ENCODE peak calls at places on chromosomes 13 and 19, in seven cellular contexts. Y is ovary, L is tibial nerve, Q is upper lobe of left lung, H is H1, W is sigmoid colon, J is A549. E is an unnamed sample.
A peak's percentile ranks its signal among the peaks of the same experiment; 100 is the strongest.

GRCh38 chr19:47097396-47098217 is 16.0 kb downstream of the ZC3H4 start:
- DNase-seq in Y (no peak), L (peak; percentile 30), Q (no peak), H (no peak), W (no peak), J (no peak), E (no peak)

GRCh38 chr13:43057653-43058317 is 34.4 kb downstream of the DNAJC15 start:
- DNase-seq in Y (no peak), L (no peak), Q (no peak), H (no peak), W (no peak), J (no peak), E (no peak)

GRCh38 chr19:29974701-29975100 is 32.7 kb downstream of the URI1 start:
- DNase-seq in Y (no peak), L (no peak), Q (no peak), H (no peak), W (no peak), J (no peak), E (no peak)

GRCh38 chr13:35923347-35923746 is 207.8 kb downstream of the DCLK1 start:
- DNase-seq in Y (no peak), L (no peak), Q (no peak), H (no peak), W (no peak), J (peak; percentile 47), E (no peak)

GRCh38 chr19:42122691-42123607 is 9.3 kb downstream of the POU2F2 start:
- DNase-seq in Y (no peak), L (no peak), Q (no peak), H (no peak), W (no peak), J (no peak), E (no peak)

GRCh38 chr19:39398297-39398864 is 7.2 kb downstream of the MED29 start:
- DNase-seq in Y (peak; percentile 46), L (peak; percentile 72), Q (no peak), H (no peak), W (peak; percentile 91), J (peak; percentile 84), E (no peak)

GRCh38 chr13:43766766-43767165 is 20.0 kb downstream of the ENOX1 start:
- DNase-seq in Y (no peak), L (peak; percentile 15), Q (no peak), H (no peak), W (no peak), J (no peak), E (no peak)

GRCh38 chr13:61470801-61471200 is 55.2 kb upstream of the PCDH20 start:
- DNase-seq in Y (no peak), L (no peak), Q (no peak), H (no peak), W (no peak), J (no peak), E (no peak)

GRCh38 chr13:48156466-48156865 is 61.6 kb upstream of the MED4 start:
- DNase-seq in Y (no peak), L (no peak), Q (no peak), H (peak; percentile 58), W (no peak), J (no peak), E (no peak)

GRCh38 chr19:41175825-41176734 is 16.9 kb upstream of the CYP2S1 start:
- DNase-seq in Y (no peak), L (peak; percentile 53), Q (no peak), H (peak; percentile 78), W (no peak), J (peak; percentile 100), E (no peak)

GRCh38 chr13:80979035-80979641 is 638.2 kb upstream of the SPRY2 start:
- DNase-seq in Y (no peak), L (peak; percentile 18), Q (no peak), H (no peak), W (no peak), J (peak; percentile 10), E (no peak)

GRCh38 chr13:53126803-53127202 is 98.2 kb downstream of the OLFM4 start:
- DNase-seq in Y (no peak), L (peak; percentile 69), Q (no peak), H (no peak), W (peak; percentile 80), J (no peak), E (no peak)

GRCh38 chr19:12617646-12618045 is 6.9 kb downstream of the ZNF791 start:
- DNase-seq in Y (no peak), L (no peak), Q (no peak), H (no peak), W (no peak), J (no peak), E (no peak)

GRCh38 chr19:12092065-12092867 is 27.7 kb downstream of the ZNF844 start:
- DNase-seq in Y (peak; percentile 83), L (peak; percentile 58), Q (peak; percentile 94), H (peak; percentile 93), W (peak; percentile 92), J (no peak), E (peak; percentile 96)

GRCh38 chr19:44051654-44052402 is at the start of gene ZNF223:
- DNase-seq in Y (peak; percentile 92), L (peak; percentile 92), Q (peak; percentile 88), H (peak; percentile 89), W (peak; percentile 97), J (peak; percentile 98), E (peak; percentile 97)

GRCh38 chr13:44435142-44435982 is 61.7 kb downstream of the SERP2 start:
- DNase-seq in Y (peak; percentile 96), L (peak; percentile 98), Q (peak; percentile 98), H (peak; percentile 90), W (peak; percentile 99), J (peak; percentile 69), E (peak; percentile 99)

GRCh38 chr13:48457578-48458242 is 44.8 kb upstream of the LPAR6 start:
- DNase-seq in Y (no peak), L (no peak), Q (peak; percentile 72), H (no peak), W (no peak), J (no peak), E (no peak)

GRCh38 chr13:46297338-46297737 is 85.6 kb downstream of the LRRC63 start:
- DNase-seq in Y (no peak), L (no peak), Q (no peak), H (no peak), W (no peak), J (no peak), E (no peak)

GRCh38 chr13:45055902-45056648 is 64.2 kb upstream of the GTF2F2 start:
- DNase-seq in Y (peak; percentile 28), L (peak; percentile 14), Q (no peak), H (no peak), W (peak; percentile 81), J (no peak), E (no peak)

GRCh38 chr13:23505007-23505406 is 65.2 kb upstream of the TNFRSF19 start:
- DNase-seq in Y (no peak), L (no peak), Q (no peak), H (no peak), W (no peak), J (no peak), E (no peak)

DNA sequence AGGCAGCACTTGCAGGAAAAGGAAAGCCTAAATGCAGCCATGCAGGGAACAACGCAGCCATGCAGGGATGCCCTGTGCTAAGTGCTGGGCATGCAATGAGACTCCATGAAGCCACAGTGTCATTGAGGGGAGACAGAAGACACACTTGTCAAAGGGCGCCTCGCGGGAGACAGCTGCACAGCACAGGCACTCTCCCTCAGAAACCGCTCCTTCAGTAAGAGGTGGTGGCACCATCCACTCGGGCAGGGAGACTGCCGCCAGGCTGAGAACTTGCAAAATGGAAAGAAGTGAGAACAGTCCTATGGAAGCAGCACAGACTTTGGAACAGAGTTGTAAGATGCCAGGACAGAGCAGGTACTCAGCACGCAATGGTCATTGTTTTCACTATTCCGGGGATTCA is 51.1 kb downstream of the GGACT start:
- DNase-seq in Y (no peak), L (no peak), Q (no peak), H (no peak), W (no peak), J (no peak), E (no peak)
- TF ChIP-seq POLR2A in Y (no peak), L (no peak), Q (no peak), H (no peak), W (no peak), J (no peak), E (no peak)

DNA sequence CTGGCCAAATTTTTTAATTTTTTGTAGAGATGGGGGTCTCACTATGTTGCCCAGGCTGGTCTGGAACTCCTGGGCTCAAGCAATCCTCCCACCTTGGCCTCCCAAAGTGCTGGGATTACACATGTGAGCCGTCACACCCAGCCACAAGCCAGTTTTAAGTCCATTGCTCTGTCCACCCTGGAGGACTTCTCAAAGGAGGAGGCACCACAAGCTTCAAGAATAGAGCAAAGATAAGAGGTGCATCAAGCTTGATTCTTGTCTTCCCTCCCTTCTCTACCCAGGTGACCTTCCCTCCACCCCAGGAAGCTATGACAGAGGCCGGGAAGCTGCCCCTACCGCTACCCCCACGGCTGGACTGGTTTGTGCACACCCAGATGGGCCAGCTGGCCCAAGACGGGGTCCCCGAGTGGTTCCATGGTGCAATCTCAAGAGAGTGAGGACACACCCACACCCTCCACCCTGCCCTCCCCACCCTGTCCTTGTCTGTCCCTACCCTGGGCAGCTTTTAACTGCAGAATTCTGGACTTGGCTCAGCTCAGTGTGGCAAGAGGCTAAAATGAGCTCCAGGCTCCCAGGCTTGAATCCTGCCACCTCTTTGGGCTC is 5.1 kb downstream of the HSH2D start:
- DNase-seq in Y (no peak), L (no peak), Q (no peak), H (no peak), W (no peak), J (no peak), E (no peak)
- H3K4me1 ChIP-seq in Y (no peaks in the 10 kb centered on the region), L (no peaks in the 10 kb centered on the region), Q (no peaks in the 10 kb centered on the region), H (peaks cover 1% of the 10 kb centered on the region), W (no peaks in the 10 kb centered on the region), J (no peaks in the 10 kb centered on the region), E (no peaks in the 10 kb centered on the region)

GRCh38 chr19:10346509-10346908 is 7.1 kb upstream of the ICAM3 start:
- DNase-seq in Y (no peak), L (no peak), Q (no peak), H (no peak), W (no peak), J (no peak), E (no peak)
- TF ChIP-seq EP300 in Y (no peak), L (no peak), Q (no peak), H (no peak), W (no peak), J (no peak), E (no peak)

GRCh38 chr19:18465214-18465963 is 27.5 kb upstream of the ISYNA1 start:
- DNase-seq in Y (peak; percentile 53), L (no peak), Q (peak; percentile 66), H (no peak), W (peak; percentile 69), J (no peak), E (no peak)

GRCh38 chr19:18466354-18466753 is 28.4 kb upstream of the ISYNA1 start:
- DNase-seq in Y (no peak), L (no peak), Q (peak; percentile 68), H (no peak), W (peak; percentile 66), J (no peak), E (no peak)

GRCh38 chr19:18461471-18461870 is 23.5 kb upstream of the ISYNA1 start:
- DNase-seq in Y (peak; percentile 46), L (no peak), Q (peak; percentile 76), H (no peak), W (peak; percentile 73), J (no peak), E (no peak)

GRCh38 chr19:18465964-18466339 is 28.0 kb upstream of the ISYNA1 start:
- DNase-seq in Y (no peak), L (no peak), Q (no peak), H (no peak), W (peak; percentile 69), J (no peak), E (no peak)

DNA sequence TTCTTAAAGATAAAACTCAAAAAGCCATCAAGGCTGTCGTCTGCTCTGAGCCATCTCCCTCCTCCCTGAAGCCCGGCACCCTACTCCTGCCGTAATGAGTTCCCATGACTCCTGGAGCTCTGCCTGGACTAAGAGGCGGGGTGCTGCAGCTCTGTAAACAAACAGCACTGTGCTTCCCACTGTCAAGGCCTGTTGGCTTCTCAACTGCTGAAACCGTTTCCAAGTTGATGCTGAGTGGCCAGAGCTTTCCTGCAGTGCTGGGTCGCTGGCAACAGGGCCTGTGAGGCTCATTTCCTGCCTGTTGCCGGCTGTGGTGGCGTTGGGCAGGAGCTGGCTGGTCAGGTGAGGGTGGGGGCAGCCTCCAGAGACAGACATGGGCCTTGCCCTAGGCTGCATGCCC is 26.7 kb upstream of the ISYNA1 start:
- DNase-seq in Y (peak; percentile 83), L (peak; percentile 84), Q (no peak), H (no peak), W (peak; percentile 98), J (no peak), E (peak; percentile 96)
- TF ChIP-seq POLR2A in Y (no peak), L (no peak), Q (no peak), H (no peak), W (no peak), J (no peak), E (no peak)